ENCODE peak calls at places on chromosome 9, in four cellular contexts. One of them, this sample, is unnamed.

GRCh38 chr9:113446323-113446740 is 17.2 kb upstream of the RGS3 start:
- DNase-seq in breast epithelium: no peak
- DNase-seq in stomach: no peak
- DNase-seq in ovary: no peak
- DNase-seq in this sample: no peak

GRCh38 chr9:99299214-99300102 is 77.4 kb downstream of the SEC61B start:
- DNase-seq in ovary: no peak
- DNase-seq in stomach: no peak
- DNase-seq in breast epithelium: no peak
- DNase-seq in this sample: no peak

GRCh38 chr9:123589666-123590239 is 233.8 kb downstream of the CRB2 start:
- DNase-seq in breast epithelium: no peak
- DNase-seq in stomach: no peak
- DNase-seq in ovary: no peak
- DNase-seq in this sample: no peak

GRCh38 chr9:13568446-13568845 is 289.0 kb upstream of the MPDZ start:
- DNase-seq in ovary: no peak
- DNase-seq in stomach: no peak
- DNase-seq in breast epithelium: no peak
- DNase-seq in this sample: no peak

GRCh38 chr9:91770229-91770628 is 179.8 kb downstream of the ROR2 start:
- DNase-seq in breast epithelium: no peak
- DNase-seq in ovary: no peak
- DNase-seq in stomach: no peak
- DNase-seq in this sample: no peak

GRCh38 chr9:85969727-85970126 is 28.8 kb downstream of the NAA35 start:
- DNase-seq in ovary: no peak
- DNase-seq in stomach: no peak
- DNase-seq in breast epithelium: no peak
- DNase-seq in this sample: no peak

GRCh38 chr9:97557606-97558095 is 56.2 kb downstream of the TMOD1 start:
- DNase-seq in breast epithelium: no peak
- DNase-seq in stomach: peak
- DNase-seq in ovary: peak
- DNase-seq in this sample: no peak

GRCh38 chr9:123771690-123772089 is 158.2 kb downstream of the DENND1A start:
- DNase-seq in breast epithelium: no peak
- DNase-seq in stomach: no peak
- DNase-seq in ovary: no peak
- DNase-seq in this sample: no peak

GRCh38 chr9:109270971-109271900 is 49.6 kb downstream of the EPB41L4B start:
- DNase-seq in breast epithelium: no peak
- DNase-seq in ovary: no peak
- DNase-seq in stomach: no peak
- DNase-seq in this sample: no peak

DNA sequence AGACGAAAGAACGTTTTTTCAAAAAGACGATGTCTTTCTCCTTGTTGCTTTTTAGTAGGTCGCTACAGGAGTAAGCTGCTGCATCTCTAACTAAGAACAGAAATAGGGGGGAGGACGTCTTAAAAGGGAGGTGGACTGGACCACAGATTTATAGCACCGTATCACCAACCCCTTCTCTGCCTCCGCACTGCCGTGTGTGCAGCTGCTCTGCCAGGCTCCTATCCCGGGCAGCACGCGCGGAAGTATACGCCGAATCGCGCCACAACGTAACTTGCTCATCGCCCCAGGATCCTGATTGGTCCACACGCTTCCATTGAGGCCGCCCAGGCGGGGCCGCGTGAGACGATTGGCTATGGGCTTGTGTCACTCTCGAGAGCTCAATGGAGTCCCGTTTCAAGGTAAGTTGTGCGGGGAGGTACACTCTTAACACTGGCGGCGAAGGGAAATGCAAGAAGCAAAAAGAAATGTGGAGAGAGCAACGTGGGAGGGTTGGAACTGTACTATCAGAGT is at the start of gene ELAVL2:
- DNase-seq in breast epithelium: peak
- DNase-seq in stomach: peak
- DNase-seq in ovary: peak
- DNase-seq in this sample: no peak
- TF ChIP-seq POLR2A in breast epithelium: no peak
- TF ChIP-seq POLR2A in stomach: no peak
- TF ChIP-seq POLR2A in ovary: no peak
- TF ChIP-seq POLR2A in this sample: no peak

GRCh38 chr9:136377351-136378170 is 4.1 kb upstream of the CARD9 start:
- DNase-seq in ovary: no peak
- DNase-seq in breast epithelium: no peak
- DNase-seq in stomach: no peak
- DNase-seq in this sample: no peak
- TF ChIP-seq POLR2A in ovary: no peak
- TF ChIP-seq POLR2A in breast epithelium: no peak
- TF ChIP-seq POLR2A in stomach: no peak
- TF ChIP-seq POLR2A in this sample: no peak

GRCh38 chr9:35656340-35656739 is 1.5 kb downstream of the RMRP start:
- DNase-seq in ovary: no peak
- DNase-seq in breast epithelium: no peak
- DNase-seq in stomach: no peak
- DNase-seq in this sample: no peak

GRCh38 chr9:35658144-35658893 is at the start of gene CCDC107:
- DNase-seq in stomach: peak
- DNase-seq in ovary: peak
- DNase-seq in breast epithelium: peak
- DNase-seq in this sample: peak

GRCh38 chr9:35658894-35659220 is 765 bp downstream of the CCDC107 start:
- DNase-seq in ovary: no peak
- DNase-seq in stomach: no peak
- DNase-seq in breast epithelium: no peak
- DNase-seq in this sample: no peak

GRCh38 chr9:35656841-35657326 is 935 bp downstream of the RMRP start:
- DNase-seq in stomach: no peak
- DNase-seq in ovary: no peak
- DNase-seq in breast epithelium: no peak
- DNase-seq in this sample: no peak

DNA sequence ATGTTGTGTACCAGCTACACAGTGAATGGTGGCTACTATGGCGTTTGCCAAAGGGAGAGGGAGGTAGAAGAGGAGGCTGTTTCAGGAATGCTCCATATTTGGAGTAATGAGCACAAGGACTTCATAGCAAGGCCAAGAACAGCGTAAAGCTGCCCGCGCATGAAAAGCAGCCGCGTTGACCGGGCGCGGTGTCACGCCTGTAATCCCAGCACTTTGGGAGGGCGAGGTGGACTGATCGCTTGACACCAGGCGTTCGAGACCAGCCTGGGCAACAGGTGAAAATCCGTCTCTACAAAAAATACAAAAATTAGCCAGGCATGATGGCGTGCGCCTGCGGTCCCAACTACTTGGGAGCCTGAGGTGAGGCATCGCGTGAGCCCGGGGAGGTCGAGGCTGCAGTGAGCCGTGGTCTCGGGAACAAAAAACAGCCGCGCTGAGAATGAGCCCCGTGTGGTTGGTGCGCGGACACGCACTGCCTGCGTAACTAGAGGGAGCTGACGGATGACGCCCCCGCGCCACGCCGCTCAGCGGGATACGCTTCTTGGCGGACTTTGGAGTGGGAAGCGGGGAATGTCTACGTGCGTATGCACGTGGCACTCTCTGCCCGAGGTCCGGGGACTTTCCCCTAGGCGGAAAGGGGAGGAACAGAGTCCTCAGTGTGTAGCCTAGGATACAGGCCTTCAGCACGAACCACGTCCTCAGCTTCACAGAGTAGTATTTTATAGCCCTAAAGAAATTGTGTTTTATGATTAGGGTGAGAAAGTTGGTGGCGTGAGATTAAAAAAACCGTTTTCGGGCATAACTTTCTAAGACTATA is at the start of gene RMRP:
- DNase-seq in breast epithelium: peak
- DNase-seq in ovary: peak
- DNase-seq in stomach: peak
- DNase-seq in this sample: peak
- TF ChIP-seq POLR2A in breast epithelium: peak
- TF ChIP-seq POLR2A in ovary: peak
- TF ChIP-seq POLR2A in stomach: peak
- TF ChIP-seq POLR2A in this sample: no peak

GRCh38 chr9:125746774-125747052 is 460 bp upstream of the PBX3 start:
- DNase-seq in breast epithelium: no peak
- DNase-seq in ovary: no peak
- DNase-seq in stomach: no peak
- DNase-seq in this sample: no peak

GRCh38 chr9:125746017-125746773 is 978 bp upstream of the PBX3 start:
- DNase-seq in ovary: peak
- DNase-seq in stomach: peak
- DNase-seq in breast epithelium: peak
- DNase-seq in this sample: peak

GRCh38 chr9:125747765-125748510 is 765 bp downstream of the PBX3 start:
- DNase-seq in ovary: peak
- DNase-seq in stomach: peak
- DNase-seq in breast epithelium: no peak
- DNase-seq in this sample: peak

GRCh38 chr9:125748511-125749099 is 1.4 kb downstream of the PBX3 start:
- DNase-seq in ovary: peak
- DNase-seq in stomach: no peak
- DNase-seq in breast epithelium: no peak
- DNase-seq in this sample: no peak

DNA sequence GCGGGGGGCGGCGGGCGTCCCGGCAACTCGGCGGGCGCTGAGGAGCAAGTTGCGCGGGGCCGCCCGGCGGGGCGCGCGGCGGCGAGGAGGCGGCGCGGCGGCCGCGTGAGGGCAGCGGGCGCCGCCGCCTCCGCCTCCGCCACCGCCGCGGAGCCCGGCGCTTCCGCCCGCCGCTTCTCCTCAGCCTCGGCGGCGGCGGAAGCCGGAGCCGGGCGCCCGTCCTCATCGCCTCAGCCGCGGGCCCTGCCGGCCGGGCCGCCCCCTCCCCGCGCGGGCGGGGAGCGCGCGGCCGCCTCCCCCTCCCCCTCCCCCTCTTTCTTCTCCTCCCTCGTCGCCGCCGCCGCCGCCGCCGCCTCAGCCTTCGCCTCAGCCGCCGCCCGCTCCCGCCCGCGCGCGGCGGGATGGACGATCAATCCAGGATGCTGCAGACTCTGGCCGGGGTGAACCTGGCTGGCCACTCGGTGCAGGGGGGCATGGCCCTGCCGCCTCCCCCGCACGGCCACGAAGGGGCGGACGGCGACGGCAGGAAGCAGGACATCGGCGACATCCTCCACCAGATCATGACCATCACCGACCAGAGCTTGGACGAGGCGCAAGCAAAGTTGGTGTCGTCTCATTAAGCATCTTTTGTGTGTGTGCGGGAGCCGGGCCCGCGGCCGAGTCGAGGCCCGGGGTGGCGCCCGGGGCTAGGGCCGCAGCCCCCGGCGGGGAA is at the start of gene PBX3:
- DNase-seq in ovary: peak
- DNase-seq in breast epithelium: peak
- DNase-seq in stomach: peak
- DNase-seq in this sample: peak
- TF ChIP-seq POLR2A in ovary: peak
- TF ChIP-seq POLR2A in breast epithelium: no peak
- TF ChIP-seq POLR2A in stomach: no peak
- TF ChIP-seq POLR2A in this sample: no peak

GRCh38 chr9:130042931-130043653 is at the start of gene FNBP1:
- DNase-seq in stomach: peak
- DNase-seq in breast epithelium: peak
- DNase-seq in ovary: peak
- DNase-seq in this sample: peak
- TF ChIP-seq POLR2A in stomach: peak
- TF ChIP-seq POLR2A in breast epithelium: peak
- TF ChIP-seq POLR2A in ovary: peak
- TF ChIP-seq POLR2A in this sample: peak

GRCh38 chr9:35723908-35724307 is 8.1 kb downstream of the TLN1 start:
- DNase-seq in breast epithelium: no peak
- DNase-seq in ovary: no peak
- DNase-seq in stomach: no peak
- DNase-seq in this sample: no peak
- TF ChIP-seq POLR2A in breast epithelium: no peak
- TF ChIP-seq POLR2A in ovary: no peak
- TF ChIP-seq POLR2A in stomach: no peak
- TF ChIP-seq POLR2A in this sample: no peak